ENCODE peak calls at places on chromosomes 5 and 9, in five cellular contexts. One of them, this sample, is unnamed.
A peak's percentile ranks its signal among the peaks of the same experiment; 100 is the strongest.

GRCh38 chr9:117744856-117745389 is 40.7 kb downstream of the TLR4 start:
- DNase-seq in HCT116: no peak
- DNase-seq in GM12878: no peak
- DNase-seq in HepG2: no peak
- DNase-seq in K562: no peak
- DNase-seq in this sample: no peak

GRCh38 chr9:16309350-16310271 is 560.9 kb downstream of the BNC2 start:
- DNase-seq in HCT116: no peak
- DNase-seq in HepG2: no peak
- DNase-seq in K562: no peak
- DNase-seq in GM12878: no peak
- DNase-seq in this sample: no peak

GRCh38 chr9:89676281-89676680 is 71.5 kb downstream of the GADD45G start:
- DNase-seq in K562: no peak
- DNase-seq in HepG2: no peak
- DNase-seq in GM12878: no peak
- DNase-seq in HCT116: no peak
- DNase-seq in this sample: no peak

GRCh38 chr5:103808464-103809106 is 246.0 kb upstream of the NUDT12 start:
- DNase-seq in HepG2: peak; percentile 34
- DNase-seq in GM12878: no peak
- DNase-seq in HCT116: peak; percentile 61
- DNase-seq in K562: peak; percentile 13
- DNase-seq in this sample: peak; percentile 17

GRCh38 chr9:132185164-132186009 is 23.5 kb downstream of the NTNG2 start:
- DNase-seq in GM12878: no peak
- DNase-seq in K562: peak; percentile 50
- DNase-seq in HCT116: no peak
- DNase-seq in HepG2: no peak
- DNase-seq in this sample: no peak

GRCh38 chr9:114929166-114929565 is 1.2 kb downstream of the TNFSF8 start:
- DNase-seq in HepG2: no peak
- DNase-seq in GM12878: no peak
- DNase-seq in HCT116: no peak
- DNase-seq in K562: no peak
- DNase-seq in this sample: no peak

GRCh38 chr5:39732166-39732565 is 307.4 kb upstream of the DAB2 start:
- DNase-seq in GM12878: no peak
- DNase-seq in HepG2: no peak
- DNase-seq in HCT116: no peak
- DNase-seq in K562: no peak
- DNase-seq in this sample: no peak

GRCh38 chr5:94010814-94011213 is 269.4 kb upstream of the POU5F2 start:
- DNase-seq in GM12878: no peak
- DNase-seq in HCT116: no peak
- DNase-seq in K562: no peak
- DNase-seq in HepG2: no peak
- DNase-seq in this sample: no peak

GRCh38 chr9:755454-756381 is 85.8 kb upstream of the DMRT1 start:
- DNase-seq in GM12878: no peak
- DNase-seq in HepG2: peak; percentile 93
- DNase-seq in K562: no peak
- DNase-seq in HCT116: peak; percentile 40
- DNase-seq in this sample: no peak

GRCh38 chr5:98173334-98173733 is 600.1 kb upstream of the RGMB start:
- DNase-seq in GM12878: no peak
- DNase-seq in HCT116: no peak
- DNase-seq in K562: no peak
- DNase-seq in HepG2: no peak
- DNase-seq in this sample: no peak

GRCh38 chr5:170537451-170538095 is 33.8 kb downstream of the KCNIP1 start:
- DNase-seq in K562: no peak
- DNase-seq in HepG2: no peak
- DNase-seq in GM12878: no peak
- DNase-seq in HCT116: no peak
- DNase-seq in this sample: no peak

GRCh38 chr9:3656224-3656623 is 130.4 kb upstream of the RFX3 start:
- DNase-seq in HepG2: no peak
- DNase-seq in K562: no peak
- DNase-seq in GM12878: peak; percentile 13
- DNase-seq in HCT116: no peak
- DNase-seq in this sample: no peak

GRCh38 chr9:105296889-105297288 is 52.4 kb downstream of the SLC44A1 start:
- DNase-seq in GM12878: no peak
- DNase-seq in HCT116: peak; percentile 18
- DNase-seq in K562: no peak
- DNase-seq in HepG2: peak; percentile 90
- DNase-seq in this sample: no peak

GRCh38 chr5:41776435-41776834 is 93.8 kb downstream of the OXCT1 start:
- DNase-seq in HepG2: no peak
- DNase-seq in GM12878: no peak
- DNase-seq in K562: no peak
- DNase-seq in HCT116: no peak
- DNase-seq in this sample: no peak

GRCh38 chr5:133938932-133939331 is 29.5 kb downstream of the C5orf15 start:
- DNase-seq in HCT116: no peak
- DNase-seq in HepG2: no peak
- DNase-seq in K562: no peak
- DNase-seq in GM12878: no peak
- DNase-seq in this sample: no peak

GRCh38 chr5:67353500-67353931 is 156.9 kb upstream of the CD180 start:
- DNase-seq in GM12878: no peak
- DNase-seq in K562: no peak
- DNase-seq in HepG2: no peak
- DNase-seq in HCT116: no peak
- DNase-seq in this sample: no peak

GRCh38 chr9:114720296-114720695 is 38.3 kb upstream of the TEX48 start:
- DNase-seq in HCT116: no peak
- DNase-seq in GM12878: no peak
- DNase-seq in K562: no peak
- DNase-seq in HepG2: no peak
- DNase-seq in this sample: no peak

GRCh38 chr5:68074048-68074632 is 141.4 kb upstream of the PIK3R1 start:
- DNase-seq in HCT116: no peak
- DNase-seq in GM12878: no peak
- DNase-seq in HepG2: no peak
- DNase-seq in K562: no peak
- DNase-seq in this sample: no peak

GRCh38 chr5:123485275-123485674 is 26.7 kb upstream of the CSNK1G3 start:
- DNase-seq in K562: no peak
- DNase-seq in GM12878: no peak
- DNase-seq in HepG2: no peak
- DNase-seq in HCT116: no peak
- DNase-seq in this sample: no peak

GRCh38 chr5:1174122-1174936 is 27.1 kb upstream of the SLC6A19 start:
- DNase-seq in HCT116: peak; percentile 81
- DNase-seq in GM12878: no peak
- DNase-seq in K562: peak; percentile 85
- DNase-seq in HepG2: peak; percentile 88
- DNase-seq in this sample: peak; percentile 90

GRCh38 chr5:149959406-149960236 is 937 bp upstream of the SLC26A2 start:
- DNase-seq in HCT116: peak; percentile 87
- DNase-seq in HepG2: no peak
- DNase-seq in GM12878: peak; percentile 43
- DNase-seq in K562: peak; percentile 55
- DNase-seq in this sample: no peak

GRCh38 chr5:175681045-175681974 is 23.4 kb downstream of the HRH2 start:
- DNase-seq in HCT116: no peak
- DNase-seq in HepG2: no peak
- DNase-seq in GM12878: no peak
- DNase-seq in K562: no peak
- DNase-seq in this sample: no peak

GRCh38 chr9:137438591-137439157 is 2.5 kb downstream of the ENTPD8 start:
- DNase-seq in HCT116: no peak
- DNase-seq in K562: no peak
- DNase-seq in GM12878: no peak
- DNase-seq in HepG2: no peak
- DNase-seq in this sample: no peak

GRCh38 chr5:159799701-159800100 is 116.6 kb upstream of the ADRA1B start:
- DNase-seq in GM12878: no peak
- DNase-seq in HepG2: no peak
- DNase-seq in K562: no peak
- DNase-seq in HCT116: no peak
- DNase-seq in this sample: no peak

GRCh38 chr9:35112257-35113020 is 3.2 kb downstream of the ATOSB start:
- DNase-seq in HepG2: no peak
- DNase-seq in HCT116: no peak
- DNase-seq in GM12878: no peak
- DNase-seq in K562: no peak
- DNase-seq in this sample: no peak

GRCh38 chr9:111147021-111147420 is 108.8 kb upstream of the LPAR1 start:
- DNase-seq in GM12878: no peak
- DNase-seq in K562: no peak
- DNase-seq in HCT116: no peak
- DNase-seq in HepG2: no peak
- DNase-seq in this sample: no peak

GRCh38 chr9:111152614-111153013 is 114.3 kb upstream of the LPAR1 start:
- DNase-seq in HepG2: no peak
- DNase-seq in HCT116: no peak
- DNase-seq in GM12878: no peak
- DNase-seq in K562: no peak
- DNase-seq in this sample: no peak

GRCh38 chr9:111150241-111150640 is 112.0 kb upstream of the LPAR1 start:
- DNase-seq in GM12878: no peak
- DNase-seq in HepG2: no peak
- DNase-seq in HCT116: no peak
- DNase-seq in K562: no peak
- DNase-seq in this sample: no peak

GRCh38 chr9:111148994-111149759 is 110.9 kb upstream of the LPAR1 start:
- DNase-seq in HepG2: peak; percentile 5
- DNase-seq in GM12878: no peak
- DNase-seq in K562: no peak
- DNase-seq in HCT116: peak; percentile 3
- DNase-seq in this sample: no peak

GRCh38 chr9:111148390-111148993 is 110.2 kb upstream of the LPAR1 start:
- DNase-seq in HepG2: no peak
- DNase-seq in K562: no peak
- DNase-seq in HCT116: no peak
- DNase-seq in GM12878: no peak
- DNase-seq in this sample: no peak
- TF ChIP-seq SP1 in HepG2: no peak
- TF ChIP-seq SP1 in K562: no peak
- TF ChIP-seq SP1 in HCT116: no peak
- TF ChIP-seq SP1 in GM12878: no peak
- TF ChIP-seq SP1 in this sample: no peak

DNA sequence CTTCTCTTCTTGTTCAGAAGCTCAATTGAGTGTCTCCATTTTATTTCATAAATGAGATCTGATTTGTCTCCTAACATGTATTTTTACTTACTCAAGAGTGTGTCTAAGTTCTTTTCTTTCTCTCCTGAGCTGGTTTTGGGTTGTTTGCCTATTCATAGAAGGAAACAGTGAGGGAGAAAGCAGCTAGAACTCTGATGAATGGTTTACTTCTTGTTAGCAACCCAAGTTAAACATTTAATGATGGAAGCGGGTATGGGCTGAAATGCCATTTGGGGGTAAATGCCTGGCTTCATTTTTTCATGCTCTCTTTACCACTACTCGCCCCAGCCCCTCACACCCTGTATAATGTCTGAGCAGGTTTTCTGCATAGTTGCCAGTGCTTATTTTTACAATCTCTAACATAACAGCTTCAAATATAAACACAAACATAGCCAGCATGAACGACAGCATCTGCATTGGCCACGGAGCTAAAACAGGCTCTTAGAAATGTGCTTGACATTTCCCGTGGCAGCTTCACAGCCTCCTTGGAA is 321.0 kb downstream of the ARHGEF28 start:
- DNase-seq in GM12878: no peak
- DNase-seq in HCT116: no peak
- DNase-seq in K562: no peak
- DNase-seq in HepG2: no peak
- DNase-seq in this sample: no peak
- TF ChIP-seq SIN3A in GM12878: no peak
- TF ChIP-seq SIN3A in HCT116: no peak
- TF ChIP-seq SIN3A in K562: no peak
- TF ChIP-seq SIN3A in HepG2: no peak
- TF ChIP-seq SIN3A in this sample: no peak

DNA sequence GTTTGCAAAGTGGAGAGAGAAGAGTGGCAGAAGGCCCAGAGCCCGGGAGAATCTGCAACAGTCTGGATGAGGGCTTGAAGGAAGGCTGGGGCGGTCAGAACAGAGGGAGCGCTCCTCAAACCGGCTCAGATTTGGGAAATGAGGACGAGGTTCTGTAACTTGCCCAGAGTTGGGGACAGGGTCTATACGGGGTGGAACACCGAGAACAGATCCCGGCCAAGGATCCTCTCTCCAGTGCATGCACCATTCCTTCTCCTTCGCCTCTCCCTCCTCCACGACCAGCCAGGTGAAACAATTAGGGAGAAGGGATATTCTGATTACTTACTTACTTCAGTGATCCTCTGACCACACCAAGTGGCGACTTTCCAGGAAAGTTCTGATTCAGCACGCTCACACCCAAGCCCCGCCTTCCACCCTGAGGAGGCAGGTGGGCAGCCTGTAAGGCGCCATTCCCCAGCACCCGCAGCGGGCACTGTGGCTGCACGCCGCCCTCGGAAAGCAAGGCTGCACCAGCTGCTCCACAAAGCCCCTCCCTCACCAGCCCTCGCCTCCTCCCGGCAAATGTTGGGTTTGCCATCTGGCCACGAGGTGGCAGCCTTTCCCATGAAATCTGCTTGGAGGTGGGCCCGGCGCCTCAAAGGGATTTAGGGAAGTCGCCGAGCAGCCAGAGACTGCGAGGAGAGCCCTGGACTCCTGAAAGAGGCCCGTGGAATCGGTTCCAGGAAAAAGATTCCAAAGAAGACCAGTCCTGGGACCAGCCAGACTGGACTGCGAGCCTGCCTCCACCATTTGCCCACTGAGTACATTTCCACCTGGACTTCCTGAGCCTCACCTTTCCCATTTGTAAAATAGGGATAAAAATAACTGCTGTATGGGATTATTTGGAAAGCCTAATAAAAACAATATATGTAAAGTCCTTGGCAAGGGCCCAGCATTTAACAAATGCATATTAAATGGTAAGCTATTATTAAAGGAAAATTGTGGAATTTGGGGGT is 22.2 kb upstream of the WWC1 start:
- DNase-seq in HepG2: peak; percentile 80
- DNase-seq in GM12878: no peak
- DNase-seq in HCT116: peak; percentile 83
- DNase-seq in K562: peak; percentile 81
- DNase-seq in this sample: peak; percentile 86
- TF ChIP-seq POLR2AphosphoS5 in HepG2: no peak
- TF ChIP-seq POLR2AphosphoS5 in GM12878: no peak
- TF ChIP-seq POLR2AphosphoS5 in HCT116: no peak
- TF ChIP-seq POLR2AphosphoS5 in K562: no peak
- TF ChIP-seq POLR2AphosphoS5 in this sample: peak; percentile 38

GRCh38 chr9:93666279-93666784 is 89.9 kb downstream of the PHF2 start:
- DNase-seq in HepG2: no peak
- DNase-seq in K562: peak; percentile 28
- DNase-seq in GM12878: no peak
- DNase-seq in HCT116: no peak
- DNase-seq in this sample: no peak
- TF ChIP-seq SP1 in HepG2: no peak
- TF ChIP-seq SP1 in K562: no peak
- TF ChIP-seq SP1 in GM12878: no peak
- TF ChIP-seq SP1 in HCT116: no peak
- TF ChIP-seq SP1 in this sample: no peak

GRCh38 chr9:127905788-127906191 is 6.4 kb upstream of the ST6GALNAC6 start:
- DNase-seq in GM12878: no peak
- DNase-seq in HepG2: no peak
- DNase-seq in HCT116: no peak
- DNase-seq in K562: no peak
- DNase-seq in this sample: no peak
- TF ChIP-seq SIN3A in GM12878: no peak
- TF ChIP-seq SIN3A in HepG2: no peak
- TF ChIP-seq SIN3A in HCT116: no peak
- TF ChIP-seq SIN3A in K562: no peak
- TF ChIP-seq SIN3A in this sample: no peak